ENCODE peak calls at places on chromosomes 12 and 14, in five cellular contexts. U is sigmoid colon, J is breast epithelium, Z is HCT116, Y is GM12878. W is an unnamed sample.

GRCh38 chr12:89636054-89636775 is 72.4 kb downstream of the ATP2B1 start:
- DNase-seq in J (no peak), Z (no peak), U (no peak), Y (no peak), W (no peak)

GRCh38 chr14:69532561-69533335 is 41.9 kb downstream of the CCDC177 start:
- DNase-seq in U (no peak), J (no peak), Z (no peak), Y (no peak), W (no peak)

GRCh38 chr14:103856105-103856504 is 8.7 kb upstream of the PPP1R13B start:
- DNase-seq in Z (no peak), J (no peak), U (no peak), Y (no peak), W (no peak)

GRCh38 chr12:82694970-82695369 is 8.3 kb downstream of the TMTC2 start:
- DNase-seq in Z (no peak), U (no peak), J (no peak), Y (no peak), W (no peak)

GRCh38 chr14:88856786-88857366 is 32.4 kb downstream of the TTC8 start:
- DNase-seq in U (no peak), Y (no peak), J (no peak), Z (no peak), W (no peak)

GRCh38 chr12:45703942-45704341 is 25.6 kb upstream of the ARID2 start:
- DNase-seq in J (no peak), Z (no peak), Y (no peak), U (no peak), W (no peak)

GRCh38 chr14:52119030-52119429 is 50.2 kb upstream of the NID2 start:
- DNase-seq in Y (no peak), J (no peak), Z (no peak), U (no peak), W (no peak)

GRCh38 chr12:117370588-117370987 is 9.2 kb upstream of the NOS1 start:
- DNase-seq in J (no peak), Y (no peak), U (no peak), Z (no peak), W (no peak)

GRCh38 chr14:99943620-99944019 is 121.6 kb upstream of the EVL start:
- DNase-seq in Y (no peak), U (peak; percentile 33), Z (no peak), J (no peak), W (no peak)

GRCh38 chr12:116806845-116807440 is 68.8 kb downstream of the RNFT2 start:
- DNase-seq in U (no peak), Y (no peak), Z (no peak), J (no peak), W (no peak)

GRCh38 chr12:15728118-15728598 is 61.0 kb downstream of the EPS8 start:
- DNase-seq in J (no peak), U (no peak), Z (peak; percentile 28), Y (no peak), W (no peak)

GRCh38 chr14:51807355-51807754 is 53.1 kb upstream of the GNG2 start:
- DNase-seq in J (no peak), Z (no peak), Y (no peak), U (peak; percentile 71), W (no peak)

GRCh38 chr14:92702441-92702918 is 45.9 kb downstream of the LGMN start:
- DNase-seq in Y (peak; percentile 43), Z (no peak), U (no peak), J (no peak), W (no peak)

GRCh38 chr12:90959538-90960139 is 4.7 kb upstream of the CCER1 start:
- DNase-seq in Y (no peak), U (no peak), J (no peak), Z (peak; percentile 39), W (no peak)

GRCh38 chr14:22410497-22410896 is 178.5 kb downstream of the DAD1 start:
- DNase-seq in Y (no peak), Z (no peak), U (no peak), J (no peak), W (no peak)

GRCh38 chr12:107635139-107635538 is 50.5 kb upstream of the PWP1 start:
- DNase-seq in Z (no peak), U (no peak), Y (no peak), J (no peak), W (no peak)

GRCh38 chr14:101122114-101122854 is 218.8 kb upstream of the RTL1 start:
- DNase-seq in U (peak; percentile 42), Z (no peak), Y (no peak), J (no peak), W (peak; percentile 54)

GRCh38 chr14:24310666-24311604 is at the start of gene LTB4R:
- DNase-seq in Z (no peak), Y (no peak), J (peak; percentile 64), U (peak; percentile 89), W (no peak)
- TF ChIP-seq POLR2AphosphoS5 in Z (no peak), Y (no peak), J (peak; percentile 37), U (peak; percentile 54), W (no peak)

DNA sequence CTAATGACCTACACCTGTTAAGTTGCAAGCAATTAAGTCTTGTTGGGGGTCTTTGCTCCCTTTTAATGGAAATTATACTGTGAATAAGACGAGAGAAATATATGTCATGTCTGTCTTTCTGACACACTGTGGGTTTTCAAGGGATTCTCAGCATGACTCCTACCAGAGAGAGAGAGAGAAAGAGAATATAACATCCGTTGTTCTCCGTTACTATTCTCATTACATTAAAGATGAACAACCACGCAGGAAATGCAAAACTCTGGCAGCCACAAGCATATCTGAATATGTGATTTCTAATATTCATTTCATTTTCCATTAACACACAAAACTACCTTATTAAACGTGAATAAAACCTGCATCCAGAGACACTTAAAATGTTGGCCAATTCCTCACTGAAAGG is 67.3 kb upstream of the EGLN3 start:
- DNase-seq in Y (no peak), J (no peak), Z (no peak), U (no peak), W (no peak)
- H3K4me3 ChIP-seq in Y (peak overlapping the region; percentile 72), J (no peak overlapping the region), Z (no peak overlapping the region), U (no peak overlapping the region), W (no peak overlapping the region)

DNA sequence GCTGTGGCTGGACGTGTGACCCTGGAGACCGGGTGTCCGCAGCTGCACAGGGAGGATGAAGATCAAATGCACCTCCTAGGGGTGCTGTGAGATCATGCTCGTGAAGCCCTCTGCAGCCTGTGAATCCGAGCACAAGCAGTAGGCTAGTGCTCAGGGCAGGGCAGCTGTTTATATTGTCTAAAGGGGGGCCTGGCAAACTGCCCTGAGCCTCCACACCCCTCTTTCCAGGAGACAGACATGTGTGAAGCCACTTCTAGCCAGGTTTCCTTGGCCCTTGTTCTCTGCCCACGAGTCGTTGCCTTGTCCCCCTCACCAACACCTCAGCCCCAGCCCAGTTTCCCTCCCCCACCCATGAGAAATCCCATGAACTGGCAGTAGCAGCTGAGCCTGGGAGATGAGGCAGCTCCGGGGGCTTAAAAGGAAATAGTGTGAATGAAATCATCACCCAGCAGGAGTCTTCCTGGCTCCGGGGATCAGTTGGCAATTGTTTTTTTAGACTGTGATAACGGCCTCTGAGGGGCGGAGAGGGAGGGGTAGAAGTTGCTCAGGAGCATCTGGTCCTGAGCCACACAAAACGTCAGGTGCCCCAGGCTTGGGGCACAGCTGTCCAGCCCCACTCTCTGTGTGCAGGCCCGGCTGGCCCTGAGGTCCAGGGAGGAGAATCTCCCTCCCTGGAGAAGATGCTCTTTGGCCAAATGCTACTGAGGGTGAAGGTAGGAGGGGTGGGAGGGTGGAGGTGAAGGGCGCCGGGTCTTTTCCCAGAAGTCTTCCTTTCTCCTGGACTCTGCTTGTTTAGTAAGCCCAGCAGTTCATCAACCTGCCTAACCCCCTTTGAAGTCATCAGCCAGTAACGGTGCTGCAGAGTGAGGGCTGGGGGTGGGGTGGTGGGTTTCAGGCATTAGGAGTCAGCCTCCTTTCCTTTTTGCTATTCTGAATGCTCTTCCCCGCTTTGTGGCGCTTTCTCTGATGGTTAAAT is 4.0 kb downstream of the FGF6 start:
- DNase-seq in J (no peak), Z (no peak), U (peak; percentile 42), Y (no peak), W (peak; percentile 58)
- TF ChIP-seq POLR2A in J (no peak), Z (no peak), U (no peak), Y (no peak), W (no peak)

GRCh38 chr14:65173973-65174693 is 71.8 kb upstream of the MAX start:
- DNase-seq in Y (no peak), U (no peak), Z (no peak), J (no peak), W (no peak)
- TF ChIP-seq POLR2AphosphoS5 in Y (no peak), U (no peak), Z (no peak), J (no peak), W (no peak)